ENCODE peak calls at places on chromosomes 2 and 18, in nine cellular contexts. G is tibial artery; Z is psoas muscle; Y is neural progenitor cell; X is SJSA1; L is body of pancreas; C is heart right ventricle; T is naive thymus-derived CD4-positive, alpha-beta T cell; E is stomach. U is an unnamed sample. For H3K4me1, the result is how much of the 10 kb centered on the place peaks cover.

GRCh38 chr2:149399934-149400615 is 69.7 kb downstream of the LYPD6 start:
- DNase-seq in G (no peak), Z (no peak), Y (no peak), X (no peak), L (peak), C (no peak), T (no peak), E (no peak), U (no peak)

GRCh38 chr2:115161531-115162453 is 719.4 kb downstream of the DPP10 start:
- DNase-seq in G (no peak), Z (peak), Y (peak), X (no peak), L (peak), C (no peak), T (no peak), E (peak), U (no peak)

GRCh38 chr2:23420091-23420839 is 35.3 kb downstream of the KLHL29 start:
- DNase-seq in G (no peak), Z (no peak), Y (no peak), X (peak), L (no peak), C (no peak), T (no peak), E (peak), U (no peak)

GRCh38 chr2:238947920-238948710 is 100.2 kb downstream of the TWIST2 start:
- DNase-seq in G (peak), Z (peak), Y (no peak), X (peak), L (no peak), C (peak), T (no peak), E (peak), U (no peak)

GRCh38 chr2:236673126-236673822 is 103.6 kb downstream of the ACKR3 start:
- DNase-seq in G (peak), Z (no peak), Y (no peak), X (peak), L (no peak), C (no peak), T (no peak), E (no peak), U (no peak)

GRCh38 chr18:64592246-64592645 is 443.4 kb upstream of the LINC00305 start:
- DNase-seq in G (no peak), Z (no peak), Y (no peak), X (no peak), L (no peak), C (no peak), T (no peak), E (no peak), U (no peak)

GRCh38 chr2:4256351-4256750 is 553.0 kb downstream of the DCDC2C start:
- DNase-seq in G (no peak), Z (no peak), Y (no peak), X (no peak), L (no peak), C (no peak), T (no peak), E (no peak), U (no peak)

GRCh38 chr18:69658137-69658536 is 257.4 kb downstream of the DOK6 start:
- DNase-seq in G (no peak), Z (no peak), Y (no peak), X (no peak), L (no peak), C (no peak), T (no peak), E (no peak), U (no peak)

GRCh38 chr2:75466708-75467311 is 93.9 kb downstream of the EVA1A start:
- DNase-seq in G (no peak), Z (no peak), Y (peak), X (no peak), L (peak), C (no peak), T (no peak), E (peak), U (no peak)

GRCh38 chr2:178452870-178453269 is 1.7 kb downstream of the PJVK start:
- DNase-seq in G (no peak), Z (no peak), Y (no peak), X (no peak), L (no peak), C (no peak), T (no peak), E (no peak), U (no peak)

GRCh38 chr2:17311771-17312511 is 206.3 kb downstream of the RAD51AP2 start:
- DNase-seq in G (no peak), Z (no peak), Y (no peak), X (no peak), L (no peak), C (no peak), T (no peak), E (no peak), U (no peak)

GRCh38 chr2:121480826-121481225 is 49.9 kb upstream of the RNU4ATAC start:
- DNase-seq in G (no peak), Z (no peak), Y (no peak), X (peak), L (no peak), C (no peak), T (no peak), E (no peak), U (no peak)

GRCh38 chr2:6784299-6784698 is 81.4 kb downstream of the CMPK2 start:
- DNase-seq in G (no peak), Z (no peak), Y (no peak), X (no peak), L (no peak), C (no peak), T (no peak), E (no peak), U (no peak)

GRCh38 chr2:102451968-102452367 is 21.1 kb upstream of the SLC9A4 start:
- DNase-seq in G (no peak), Z (no peak), Y (peak), X (no peak), L (no peak), C (no peak), T (no peak), E (no peak), U (no peak)

DNA sequence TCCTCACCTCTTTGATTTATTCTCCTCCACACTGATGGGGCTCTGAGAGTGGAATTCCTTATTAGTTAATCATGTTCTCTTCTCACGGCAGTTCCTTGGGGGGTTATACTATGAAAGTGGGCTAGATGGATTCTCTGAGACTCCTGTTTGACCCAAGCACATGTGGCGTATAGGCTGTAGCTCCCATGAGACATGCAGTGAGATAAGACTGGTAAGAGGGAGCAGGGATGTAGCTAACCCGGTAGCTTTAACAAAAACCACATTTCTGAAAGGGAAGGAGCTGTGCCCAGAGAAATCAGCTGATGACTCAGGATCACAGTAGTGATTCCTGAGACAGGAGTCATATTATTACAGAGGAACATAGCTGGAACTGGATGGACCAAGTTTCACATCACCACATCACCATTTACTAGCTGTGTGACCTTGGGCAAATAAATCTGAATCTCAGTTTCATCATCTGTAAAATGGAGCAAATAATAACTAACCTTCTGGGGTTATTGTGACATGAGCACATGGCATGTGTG is 82.9 kb downstream of the CRIM1 start:
- DNase-seq in G (peak), Z (no peak), Y (no peak), X (peak), L (no peak), C (no peak), T (no peak), E (no peak), U (no peak)
- H3K27ac ChIP-seq in G (peak), Z (peak), Y (no peak), X (peak), L (no peak), C (no peak), T (no peak), E (peak), U (no peak)

GRCh38 chr2:9738718-9739496 is 104.4 kb upstream of the TAF1B start:
- DNase-seq in G (no peak), Z (no peak), Y (no peak), X (no peak), L (no peak), C (no peak), T (no peak), E (no peak), U (no peak)
- H3K4me3 ChIP-seq in G (peak), Z (peak), Y (no peak), X (no peak), L (no peak), C (peak), T (peak), E (peak), U (peak)

GRCh38 chr2:47028171-47028570 is 112.6 kb upstream of the MCFD2 start:
- DNase-seq in G (no peak), Z (no peak), Y (no peak), X (no peak), L (no peak), C (peak), T (no peak), E (no peak), U (no peak)

GRCh38 chr2:47026738-47027531 is 111.3 kb upstream of the MCFD2 start:
- DNase-seq in G (no peak), Z (no peak), Y (no peak), X (no peak), L (no peak), C (peak), T (no peak), E (no peak), U (no peak)

GRCh38 chr2:47029737-47030524 is 114.3 kb upstream of the MCFD2 start:
- DNase-seq in G (no peak), Z (no peak), Y (no peak), X (peak), L (no peak), C (no peak), T (no peak), E (no peak), U (no peak)

GRCh38 chr2:47025969-47026610 is 110.5 kb upstream of the MCFD2 start:
- DNase-seq in G (no peak), Z (no peak), Y (no peak), X (no peak), L (no peak), C (no peak), T (no peak), E (no peak), U (no peak)

DNA sequence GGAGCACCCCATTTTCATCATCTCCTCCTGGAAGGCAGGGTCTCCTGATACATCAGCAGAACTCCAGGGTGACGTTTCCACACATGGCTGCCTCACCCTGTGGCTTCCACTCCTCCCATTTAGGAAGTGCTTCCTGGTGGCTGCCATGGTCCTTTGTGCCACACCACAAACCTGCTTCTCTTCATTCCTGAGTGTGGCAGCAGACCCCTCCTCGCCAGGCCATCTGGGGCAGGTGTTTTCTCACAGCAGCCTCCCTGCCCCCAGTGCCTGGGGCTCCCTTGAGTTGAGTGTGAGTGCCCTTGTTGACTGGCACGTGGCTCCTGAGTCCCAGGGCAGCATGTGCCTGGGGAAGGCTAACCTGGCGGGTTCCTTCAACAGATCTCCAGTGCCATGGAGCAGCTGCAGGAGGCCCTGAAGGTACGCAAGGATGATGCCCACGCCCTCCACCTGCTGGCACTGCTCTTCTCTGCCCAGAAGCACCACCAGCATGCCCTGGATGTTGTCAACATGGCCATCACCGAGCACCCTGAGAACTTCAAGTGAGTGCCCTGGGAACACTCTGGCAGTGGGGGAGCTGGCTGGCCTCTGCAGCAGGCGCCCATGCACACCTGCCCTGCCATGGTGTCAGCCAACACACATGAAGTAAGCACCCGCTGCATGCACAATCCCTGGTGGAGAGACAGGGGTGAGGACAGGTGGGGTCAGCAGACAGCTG is 113.4 kb upstream of the MCFD2 start:
- DNase-seq in G (no peak), Z (no peak), Y (no peak), X (no peak), L (no peak), C (no peak), T (no peak), E (no peak), U (no peak)
- H3K4me1 ChIP-seq in G (half or more), Z (half or more), Y (under half), X (under half), L (under half), C (under half), T (under half), E (under half), U (under half)

GRCh38 chr2:226970362-226970761 is 134.5 kb downstream of the RHBDD1 start:
- DNase-seq in G (no peak), Z (no peak), Y (no peak), X (no peak), L (no peak), C (no peak), T (no peak), E (no peak), U (no peak)
- H3K27ac ChIP-seq in G (peak), Z (no peak), Y (no peak), X (no peak), L (no peak), C (no peak), T (no peak), E (no peak), U (no peak)

GRCh38 chr2:37721219-37721600 is 49.8 kb upstream of the CDC42EP3 start:
- DNase-seq in G (no peak), Z (no peak), Y (no peak), X (no peak), L (no peak), C (no peak), T (no peak), E (no peak), U (no peak)

GRCh38 chr2:37718515-37719161 is 47.2 kb upstream of the CDC42EP3 start:
- DNase-seq in G (no peak), Z (no peak), Y (no peak), X (no peak), L (no peak), C (no peak), T (no peak), E (no peak), U (no peak)

DNA sequence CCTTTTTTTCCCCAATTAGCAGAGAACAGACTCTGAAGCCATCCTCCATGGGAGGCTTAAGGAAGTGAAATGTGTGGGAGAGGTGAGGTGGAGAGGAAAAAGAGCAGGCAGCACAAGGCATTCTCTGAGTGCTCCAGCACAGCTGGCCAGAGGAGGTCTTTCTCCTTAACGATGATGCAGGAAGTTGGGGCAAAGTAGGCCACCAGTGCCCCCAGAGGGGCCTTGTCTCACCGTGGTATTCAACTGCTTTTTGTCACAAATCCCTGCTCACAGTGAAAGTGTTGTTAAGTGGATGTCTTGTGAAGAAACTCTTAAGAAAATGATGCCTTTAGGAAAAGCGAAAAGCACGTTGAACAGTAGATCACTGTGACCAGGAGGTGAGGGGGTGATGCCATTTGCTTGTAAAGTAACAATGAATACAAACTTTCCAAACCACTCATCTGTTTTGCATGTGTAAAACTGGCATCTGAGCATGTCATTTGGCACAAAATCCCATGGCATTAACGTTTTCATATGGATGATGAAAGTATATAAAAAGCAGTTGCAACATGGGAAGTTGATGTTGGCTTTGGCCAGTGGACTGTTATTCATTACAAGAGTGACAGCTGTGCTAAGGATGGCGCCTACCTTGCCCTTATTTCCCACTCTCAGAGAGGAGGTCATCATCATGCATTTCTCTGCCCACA is 49.2 kb upstream of the CDC42EP3 start:
- DNase-seq in G (no peak), Z (no peak), Y (no peak), X (no peak), L (no peak), C (no peak), T (no peak), E (no peak), U (no peak)
- H3K4me3 ChIP-seq in G (no peak), Z (no peak), Y (no peak), X (no peak), L (no peak), C (no peak), T (no peak), E (no peak), U (no peak)

GRCh38 chr2:237732790-237733349 is 65.7 kb upstream of the RBM44 start:
- DNase-seq in G (peak), Z (peak), Y (peak), X (peak), L (peak), C (peak), T (no peak), E (no peak), U (no peak)

GRCh38 chr2:237731663-237732062 is 66.9 kb upstream of the RBM44 start:
- DNase-seq in G (no peak), Z (no peak), Y (no peak), X (peak), L (no peak), C (no peak), T (no peak), E (no peak), U (peak)

GRCh38 chr2:237729681-237730475 is 68.7 kb upstream of the RBM44 start:
- DNase-seq in G (no peak), Z (no peak), Y (no peak), X (peak), L (no peak), C (no peak), T (no peak), E (no peak), U (no peak)

GRCh38 chr2:237733677-237734300 is 64.8 kb upstream of the RBM44 start:
- DNase-seq in G (no peak), Z (no peak), Y (no peak), X (peak), L (peak), C (no peak), T (no peak), E (peak), U (no peak)

DNA sequence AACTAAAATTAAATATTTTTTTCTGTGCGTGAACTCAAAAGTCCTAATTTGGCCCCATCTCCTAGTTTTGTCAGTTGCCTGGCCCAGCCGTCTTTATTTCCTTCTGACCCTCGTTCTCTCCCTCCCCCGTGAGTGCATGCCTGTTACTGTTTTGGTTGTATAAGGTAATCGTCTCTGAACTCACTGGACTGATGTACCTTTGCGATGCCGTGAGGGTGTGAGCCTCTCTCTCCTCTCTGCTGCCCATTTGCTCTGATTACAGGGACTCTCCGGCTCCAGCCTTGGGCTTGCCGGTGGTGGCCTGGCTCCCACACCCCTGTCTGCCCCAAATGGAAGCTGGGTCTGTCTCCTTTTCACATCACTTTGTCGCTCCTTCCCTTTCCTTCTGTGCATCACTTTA is 66.5 kb upstream of the RBM44 start:
- DNase-seq in G (no peak), Z (no peak), Y (no peak), X (peak), L (no peak), C (no peak), T (no peak), E (no peak), U (no peak)
- H3K4me1 ChIP-seq in G (half or more), Z (half or more), Y (under half), X (half or more), L (under half), C (under half), T (under half), E (half or more), U (under half)

GRCh38 chr18:76557026-76557575 is 62.1 kb upstream of the ZNF516 start:
- DNase-seq in G (no peak), Z (no peak), Y (no peak), X (no peak), L (no peak), C (no peak), T (no peak), E (no peak), U (no peak)
- H3K27ac ChIP-seq in G (no peak), Z (no peak), Y (no peak), X (no peak), L (no peak), C (no peak), T (no peak), E (no peak), U (no peak)

GRCh38 chr2:19929226-19929625 is 27.4 kb upstream of the TTC32 start:
- DNase-seq in G (no peak), Z (no peak), Y (no peak), X (no peak), L (no peak), C (no peak), T (no peak), E (no peak), U (no peak)
- H3K4me3 ChIP-seq in G (no peak), Z (no peak), Y (no peak), X (no peak), L (no peak), C (no peak), T (no peak), E (no peak), U (no peak)

U was measured in CD4-positive, CD25-positive, alpha-beta regulatory T cell.